ENCODE peak calls at places on chromosomes 13 and 19, in nine cellular contexts. F, Z, K, L, U, T, B, W and O are unnamed samples.

GRCh38 chr19:33339016-33339749 is 34.3 kb upstream of the CEBPG start:
- DNase-seq in F (no peak), Z (no peak), K (no peak), L (no peak), U (no peak), T (no peak), B (no peak), W (no peak), O (no peak)

GRCh38 chr13:45674908-45675307 is 27.2 kb upstream of the CBY2 start:
- DNase-seq in F (no peak), Z (no peak), K (no peak), L (no peak), U (no peak), T (no peak), B (no peak), W (peak; percentile 81), O (peak; percentile 52)

GRCh38 chr13:100131863-100132574 is 43.1 kb downstream of the PCCA start:
- DNase-seq in F (peak; percentile 77), Z (no peak), K (no peak), L (no peak), U (no peak), T (no peak), B (no peak), W (peak; percentile 81), O (peak; percentile 85)

GRCh38 chr19:30696514-30696913 is 324.3 kb downstream of the ZNF536 start:
- DNase-seq in F (peak; percentile 87), Z (no peak), K (no peak), L (no peak), U (peak; percentile 48), T (no peak), B (no peak), W (no peak), O (no peak)

GRCh38 chr13:112751617-112752016 is 61.8 kb downstream of the ATP11A start:
- DNase-seq in F (no peak), Z (no peak), K (no peak), L (no peak), U (no peak), T (no peak), B (no peak), W (no peak), O (no peak)

GRCh38 chr13:111855786-111856185 is 211.2 kb upstream of the SOX1 start:
- DNase-seq in F (no peak), Z (no peak), K (no peak), L (no peak), U (no peak), T (no peak), B (no peak), W (no peak), O (no peak)

GRCh38 chr19:18340990-18341868 is 831 bp downstream of the PGPEP1 start:
- DNase-seq in F (no peak), Z (peak; percentile 50), K (peak; percentile 73), L (peak; percentile 86), U (no peak), T (peak; percentile 79), B (no peak), W (peak; percentile 55), O (peak; percentile 39)

GRCh38 chr19:1315470-1316166 is 29.9 kb downstream of the EFNA2 start:
- DNase-seq in F (peak; percentile 58), Z (peak; percentile 63), K (peak; percentile 66), L (no peak), U (peak; percentile 46), T (peak; percentile 45), B (no peak), W (peak; percentile 33), O (no peak)

GRCh38 chr19:50720921-50721291 is 1.3 kb upstream of the SHANK1 start:
- DNase-seq in F (no peak), Z (no peak), K (no peak), L (no peak), U (no peak), T (no peak), B (no peak), W (no peak), O (peak; percentile 94)
- TF ChIP-seq CTCF in F (no peak), Z (no peak), K (no peak), L (no peak), U (no peak), T (no peak), B (no peak), W (no peak), O (peak; percentile 68)

DNA sequence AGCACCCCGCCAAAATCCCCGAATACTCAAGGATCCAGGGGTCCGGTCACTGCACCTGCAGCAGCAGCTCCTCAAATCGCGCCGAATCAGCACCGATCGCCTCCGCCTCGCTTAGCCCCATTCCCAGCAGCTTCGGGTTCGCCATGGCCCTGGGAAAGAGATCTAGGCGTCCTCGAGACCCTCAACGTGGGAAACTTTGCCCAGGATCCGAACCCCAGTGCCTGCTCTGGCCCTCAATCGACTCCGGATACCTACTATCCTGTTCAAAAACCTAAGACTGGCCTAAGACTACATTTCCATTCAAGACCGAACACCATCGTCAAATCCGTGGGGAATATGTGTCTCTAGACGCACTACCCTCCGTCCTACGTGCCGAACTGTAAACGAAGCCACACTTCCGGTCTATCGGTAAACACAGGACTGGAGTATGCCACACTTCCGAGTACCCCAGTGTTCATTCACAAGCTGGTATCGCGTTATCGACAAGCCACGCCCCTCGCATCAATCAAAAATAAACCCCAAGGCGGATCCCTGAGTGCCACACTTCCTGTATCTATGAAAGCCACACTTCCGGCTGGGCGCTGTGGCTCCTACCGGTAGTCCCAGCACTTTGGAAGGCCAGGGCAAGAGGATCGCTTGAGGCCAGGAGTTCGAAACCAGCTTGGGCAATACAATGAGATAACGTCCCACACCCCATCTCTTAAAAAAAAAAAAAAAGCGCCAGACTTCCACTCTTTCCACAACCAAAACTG is at the start of gene PIH1D1:
- DNase-seq in F (peak; percentile 99), Z (peak; percentile 98), K (peak; percentile 98), L (peak; percentile 97), U (peak; percentile 84), T (peak; percentile 81), B (peak; percentile 99), W (peak; percentile 99), O (peak; percentile 99)
- TF ChIP-seq CTCF in F (no peak), Z (peak; percentile 47), K (no peak), L (peak; percentile 21), U (no peak), T (no peak), B (no peak), W (peak; percentile 12), O (no peak)

GRCh38 chr19:45251452-45252354 is 632 bp downstream of the MARK4 start:
- DNase-seq in F (no peak), Z (no peak), K (peak; percentile 55), L (no peak), U (peak; percentile 55), T (no peak), B (no peak), W (peak; percentile 13), O (no peak)

GRCh38 chr19:45255611-45256157 is 4.6 kb downstream of the MARK4 start:
- DNase-seq in F (no peak), Z (no peak), K (no peak), L (no peak), U (no peak), T (no peak), B (no peak), W (no peak), O (no peak)

GRCh38 chr19:45256836-45257235 is 5.8 kb downstream of the MARK4 start:
- DNase-seq in F (no peak), Z (no peak), K (no peak), L (no peak), U (no peak), T (no peak), B (no peak), W (no peak), O (no peak)

GRCh38 chr19:45253396-45254027 is 2.4 kb downstream of the MARK4 start:
- DNase-seq in F (no peak), Z (peak; percentile 64), K (no peak), L (no peak), U (no peak), T (no peak), B (no peak), W (peak; percentile 22), O (peak; percentile 16)

DNA sequence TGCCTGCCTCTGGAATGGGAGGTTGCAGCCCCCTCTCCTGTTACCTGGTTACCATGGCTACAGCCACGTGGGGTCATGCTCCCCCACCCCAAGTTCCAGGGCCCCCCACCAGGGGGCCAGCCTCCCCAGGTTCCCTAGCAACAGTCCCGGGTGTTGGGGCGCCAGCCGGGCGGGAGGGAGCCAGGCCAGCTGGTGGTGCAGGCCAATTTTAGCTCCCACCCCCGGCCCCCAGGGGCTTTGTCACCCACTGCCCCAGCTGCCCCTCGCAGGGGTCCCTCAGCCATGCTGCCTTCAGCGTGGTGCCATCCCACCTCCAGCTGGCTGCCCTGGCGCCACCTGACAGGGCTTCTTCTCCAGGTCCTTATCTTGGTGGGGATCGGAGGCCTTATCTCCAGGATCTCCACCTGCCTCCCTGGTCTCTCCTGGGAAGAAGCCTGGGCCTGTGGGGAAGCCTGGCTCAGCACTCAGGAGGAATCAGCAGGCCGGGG is 3.0 kb downstream of the MARK4 start:
- DNase-seq in F (no peak), Z (no peak), K (no peak), L (no peak), U (no peak), T (no peak), B (no peak), W (no peak), O (no peak)
- TF ChIP-seq CTCF in F (no peak), Z (no peak), K (peak; percentile 18), L (no peak), U (peak; percentile 59), T (peak; percentile 43), B (no peak), W (peak; percentile 21), O (peak; percentile 71)

DNA sequence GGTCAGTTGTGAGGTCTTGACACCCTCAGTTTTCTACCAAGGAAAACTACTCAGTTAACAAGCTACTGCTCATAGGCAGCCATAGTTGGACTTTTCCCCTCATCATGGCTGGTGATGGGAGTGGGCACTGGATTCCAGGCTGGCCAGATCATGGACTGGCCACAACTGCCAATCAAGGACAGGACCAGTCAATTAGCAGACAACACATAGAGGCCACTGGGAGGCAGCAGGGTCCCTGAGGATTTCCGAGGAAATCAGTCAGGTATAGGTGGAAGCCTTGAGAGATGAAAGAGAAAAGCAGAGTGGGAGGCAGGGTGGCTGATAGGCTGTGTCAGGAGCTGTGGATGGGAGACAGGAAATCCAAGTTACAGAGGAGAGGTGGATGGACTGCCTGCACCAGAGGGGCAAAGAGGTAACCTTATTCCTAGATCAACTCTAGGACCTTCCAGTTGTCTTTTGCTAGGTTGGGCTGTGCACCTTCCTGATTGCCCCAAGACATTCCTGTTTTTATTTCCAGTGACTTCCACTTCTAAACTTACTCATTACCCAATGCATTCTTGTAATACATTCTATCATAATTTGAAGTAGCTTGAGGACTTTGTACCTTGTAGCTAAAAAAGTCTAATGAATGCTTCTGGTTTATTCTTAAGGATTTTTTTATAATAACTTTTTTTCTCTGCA is 361.8 kb downstream of the KCNRG start:
- DNase-seq in F (no peak), Z (no peak), K (no peak), L (no peak), U (no peak), T (no peak), B (no peak), W (no peak), O (no peak)
- TF ChIP-seq CTCF in F (no peak), Z (peak; percentile 50), K (no peak), L (no peak), U (no peak), T (no peak), B (peak; percentile 45), W (no peak), O (no peak)